ENCODE peak calls at places on chromosomes 7 and 10, in six cellular contexts. One of them, this sample, is unnamed.

GRCh38 chr10:21297525-21298383 is 227.7 kb downstream of the SKIDA1 start:
- DNase-seq in CD4-positive, alpha-beta memory T cell: no peak
- DNase-seq in stomach: no peak
- DNase-seq in naive thymus-derived CD4-positive, alpha-beta T cell: no peak
- DNase-seq in gastrocnemius medialis: no peak
- DNase-seq in GM23248: no peak
- DNase-seq in this sample: no peak

GRCh38 chr7:22219036-22219435 is 137.9 kb downstream of the RAPGEF5 start:
- DNase-seq in CD4-positive, alpha-beta memory T cell: no peak
- DNase-seq in gastrocnemius medialis: no peak
- DNase-seq in stomach: no peak
- DNase-seq in naive thymus-derived CD4-positive, alpha-beta T cell: no peak
- DNase-seq in GM23248: no peak
- DNase-seq in this sample: no peak

GRCh38 chr7:22481726-22482125 is 18.3 kb downstream of the STEAP1B start:
- DNase-seq in stomach: no peak
- DNase-seq in gastrocnemius medialis: no peak
- DNase-seq in naive thymus-derived CD4-positive, alpha-beta T cell: no peak
- DNase-seq in CD4-positive, alpha-beta memory T cell: no peak
- DNase-seq in GM23248: peak
- DNase-seq in this sample: no peak

GRCh38 chr10:69645751-69646687 is 16.0 kb downstream of the FAM241B start:
- DNase-seq in GM23248: no peak
- DNase-seq in stomach: no peak
- DNase-seq in naive thymus-derived CD4-positive, alpha-beta T cell: no peak
- DNase-seq in CD4-positive, alpha-beta memory T cell: no peak
- DNase-seq in gastrocnemius medialis: no peak
- DNase-seq in this sample: no peak

GRCh38 chr7:92417913-92418312 is 29.4 kb upstream of the GATAD1 start:
- DNase-seq in naive thymus-derived CD4-positive, alpha-beta T cell: no peak
- DNase-seq in CD4-positive, alpha-beta memory T cell: no peak
- DNase-seq in stomach: no peak
- DNase-seq in GM23248: no peak
- DNase-seq in gastrocnemius medialis: no peak
- DNase-seq in this sample: no peak

GRCh38 chr10:84243759-84244158 is 1.1 kb upstream of the RGR start:
- DNase-seq in stomach: no peak
- DNase-seq in GM23248: no peak
- DNase-seq in gastrocnemius medialis: no peak
- DNase-seq in naive thymus-derived CD4-positive, alpha-beta T cell: no peak
- DNase-seq in CD4-positive, alpha-beta memory T cell: no peak
- DNase-seq in this sample: no peak

GRCh38 chr10:98135222-98135899 is 904 bp downstream of the R3HCC1L start:
- DNase-seq in CD4-positive, alpha-beta memory T cell: no peak
- DNase-seq in gastrocnemius medialis: no peak
- DNase-seq in GM23248: no peak
- DNase-seq in naive thymus-derived CD4-positive, alpha-beta T cell: no peak
- DNase-seq in stomach: no peak
- DNase-seq in this sample: no peak

GRCh38 chr10:127569210-127569609 is 20.1 kb downstream of the NPS start:
- DNase-seq in stomach: no peak
- DNase-seq in gastrocnemius medialis: no peak
- DNase-seq in GM23248: no peak
- DNase-seq in CD4-positive, alpha-beta memory T cell: no peak
- DNase-seq in naive thymus-derived CD4-positive, alpha-beta T cell: no peak
- DNase-seq in this sample: no peak

GRCh38 chr10:3887885-3888476 is 103.0 kb upstream of the KLF6 start:
- DNase-seq in GM23248: peak
- DNase-seq in CD4-positive, alpha-beta memory T cell: peak
- DNase-seq in naive thymus-derived CD4-positive, alpha-beta T cell: no peak
- DNase-seq in gastrocnemius medialis: peak
- DNase-seq in stomach: no peak
- DNase-seq in this sample: peak

GRCh38 chr7:130141858-130142653 is 63.1 kb downstream of the TMEM209 start:
- DNase-seq in gastrocnemius medialis: no peak
- DNase-seq in stomach: no peak
- DNase-seq in GM23248: no peak
- DNase-seq in naive thymus-derived CD4-positive, alpha-beta T cell: no peak
- DNase-seq in CD4-positive, alpha-beta memory T cell: no peak
- DNase-seq in this sample: no peak

GRCh38 chr10:34954142-34954541 is 136.0 kb downstream of the CUL2 start:
- DNase-seq in GM23248: no peak
- DNase-seq in stomach: peak
- DNase-seq in gastrocnemius medialis: no peak
- DNase-seq in CD4-positive, alpha-beta memory T cell: no peak
- DNase-seq in naive thymus-derived CD4-positive, alpha-beta T cell: no peak
- DNase-seq in this sample: no peak

GRCh38 chr7:47452715-47453092 is 129.2 kb downstream of the TNS3 start:
- DNase-seq in CD4-positive, alpha-beta memory T cell: no peak
- DNase-seq in naive thymus-derived CD4-positive, alpha-beta T cell: no peak
- DNase-seq in gastrocnemius medialis: peak
- DNase-seq in stomach: no peak
- DNase-seq in GM23248: peak
- DNase-seq in this sample: no peak

GRCh38 chr7:32058017-32058416 is 12.2 kb downstream of the PDE1C start:
- DNase-seq in stomach: no peak
- DNase-seq in CD4-positive, alpha-beta memory T cell: no peak
- DNase-seq in naive thymus-derived CD4-positive, alpha-beta T cell: no peak
- DNase-seq in gastrocnemius medialis: no peak
- DNase-seq in GM23248: no peak
- DNase-seq in this sample: no peak

GRCh38 chr10:10870523-10871241 is 147.0 kb upstream of the CELF2 start:
- DNase-seq in CD4-positive, alpha-beta memory T cell: no peak
- DNase-seq in GM23248: peak
- DNase-seq in stomach: no peak
- DNase-seq in gastrocnemius medialis: no peak
- DNase-seq in naive thymus-derived CD4-positive, alpha-beta T cell: no peak
- DNase-seq in this sample: no peak

GRCh38 chr10:22247636-22248035 is 29.8 kb upstream of the EBLN1 start:
- DNase-seq in gastrocnemius medialis: no peak
- DNase-seq in naive thymus-derived CD4-positive, alpha-beta T cell: no peak
- DNase-seq in stomach: no peak
- DNase-seq in CD4-positive, alpha-beta memory T cell: no peak
- DNase-seq in GM23248: no peak
- DNase-seq in this sample: no peak

GRCh38 chr7:95723583-95724180 is 48.7 kb upstream of the DYNC1I1 start:
- DNase-seq in GM23248: peak
- DNase-seq in gastrocnemius medialis: no peak
- DNase-seq in CD4-positive, alpha-beta memory T cell: no peak
- DNase-seq in stomach: no peak
- DNase-seq in naive thymus-derived CD4-positive, alpha-beta T cell: no peak
- DNase-seq in this sample: no peak

GRCh38 chr7:101708223-101708622 is 79.1 kb upstream of the MYL10 start:
- DNase-seq in naive thymus-derived CD4-positive, alpha-beta T cell: no peak
- DNase-seq in GM23248: no peak
- DNase-seq in gastrocnemius medialis: no peak
- DNase-seq in CD4-positive, alpha-beta memory T cell: no peak
- DNase-seq in stomach: no peak
- DNase-seq in this sample: no peak

GRCh38 chr7:71106226-71106625 is 25.7 kb upstream of the GALNT17 start:
- DNase-seq in stomach: no peak
- DNase-seq in naive thymus-derived CD4-positive, alpha-beta T cell: no peak
- DNase-seq in gastrocnemius medialis: no peak
- DNase-seq in CD4-positive, alpha-beta memory T cell: no peak
- DNase-seq in GM23248: no peak
- DNase-seq in this sample: no peak

GRCh38 chr7:42236266-42237161 is 495 bp downstream of the GLI3 start:
- DNase-seq in naive thymus-derived CD4-positive, alpha-beta T cell: no peak
- DNase-seq in CD4-positive, alpha-beta memory T cell: no peak
- DNase-seq in GM23248: peak
- DNase-seq in stomach: no peak
- DNase-seq in gastrocnemius medialis: no peak
- DNase-seq in this sample: no peak

GRCh38 chr7:142717453-142717852 is 31.8 kb upstream of the PRSS1 start:
- DNase-seq in naive thymus-derived CD4-positive, alpha-beta T cell: no peak
- DNase-seq in stomach: no peak
- DNase-seq in GM23248: no peak
- DNase-seq in CD4-positive, alpha-beta memory T cell: peak
- DNase-seq in gastrocnemius medialis: no peak
- DNase-seq in this sample: peak

DNA sequence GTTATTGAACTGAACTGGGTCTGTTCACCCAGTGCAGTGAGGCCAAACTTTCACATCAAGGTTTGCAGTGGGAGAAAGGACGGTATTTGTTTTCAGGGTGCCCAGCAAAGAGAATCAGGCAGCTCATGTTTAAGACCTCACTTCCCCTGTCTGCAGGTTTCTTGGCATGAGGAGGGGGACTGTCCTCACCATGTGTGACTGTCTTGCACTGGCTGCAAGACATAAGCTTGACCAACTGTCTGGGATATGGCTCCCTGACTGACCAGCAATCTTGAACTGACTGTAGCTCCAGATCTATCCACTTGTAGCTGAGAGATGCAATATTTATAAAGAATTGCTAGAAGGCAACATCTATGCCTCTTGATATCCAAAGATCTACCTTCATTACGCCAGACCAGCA is 39.9 kb downstream of the RAMP3 start:
- DNase-seq in gastrocnemius medialis: no peak
- DNase-seq in stomach: no peak
- DNase-seq in naive thymus-derived CD4-positive, alpha-beta T cell: no peak
- DNase-seq in GM23248: no peak
- DNase-seq in CD4-positive, alpha-beta memory T cell: no peak
- DNase-seq in this sample: no peak
- H3K27ac ChIP-seq in gastrocnemius medialis: no peak
- H3K27ac ChIP-seq in stomach: no peak
- H3K27ac ChIP-seq in naive thymus-derived CD4-positive, alpha-beta T cell: no peak
- H3K27ac ChIP-seq in GM23248: no peak
- H3K27ac ChIP-seq in CD4-positive, alpha-beta memory T cell: no peak
- H3K27ac ChIP-seq in this sample: no peak

DNA sequence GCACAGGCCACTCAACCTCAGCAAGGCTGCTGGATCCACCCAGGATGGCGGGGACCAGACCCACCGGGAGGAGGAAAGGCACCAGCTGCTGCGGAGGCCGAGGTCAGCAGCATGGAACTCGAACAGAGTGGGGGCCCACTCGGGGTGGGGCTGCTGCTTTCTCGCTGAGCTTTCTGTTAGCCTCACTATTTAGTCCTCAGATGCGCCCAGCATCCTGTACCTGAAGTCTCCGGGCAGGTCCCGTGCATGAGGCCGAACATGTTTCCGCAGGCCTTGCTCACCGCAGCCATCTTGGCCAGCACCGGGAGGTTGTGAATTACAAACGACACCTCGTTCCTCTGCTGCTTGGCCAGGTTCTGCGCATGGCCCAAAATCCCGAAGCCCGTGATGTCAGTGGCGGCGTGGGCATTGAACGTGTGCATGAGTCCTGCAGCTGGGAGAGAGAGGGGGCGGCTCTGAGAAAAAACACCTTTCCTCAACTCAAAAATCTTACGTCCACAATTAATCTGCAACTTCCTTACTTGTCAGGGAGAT is 22.8 kb upstream of the PHYH start:
- DNase-seq in GM23248: no peak
- DNase-seq in gastrocnemius medialis: no peak
- DNase-seq in stomach: no peak
- DNase-seq in CD4-positive, alpha-beta memory T cell: no peak
- DNase-seq in naive thymus-derived CD4-positive, alpha-beta T cell: no peak
- DNase-seq in this sample: no peak
- H3K27ac ChIP-seq in GM23248: no peak
- H3K27ac ChIP-seq in gastrocnemius medialis: no peak
- H3K27ac ChIP-seq in stomach: no peak
- H3K27ac ChIP-seq in CD4-positive, alpha-beta memory T cell: no peak
- H3K27ac ChIP-seq in naive thymus-derived CD4-positive, alpha-beta T cell: no peak
- H3K27ac ChIP-seq in this sample: no peak

DNA sequence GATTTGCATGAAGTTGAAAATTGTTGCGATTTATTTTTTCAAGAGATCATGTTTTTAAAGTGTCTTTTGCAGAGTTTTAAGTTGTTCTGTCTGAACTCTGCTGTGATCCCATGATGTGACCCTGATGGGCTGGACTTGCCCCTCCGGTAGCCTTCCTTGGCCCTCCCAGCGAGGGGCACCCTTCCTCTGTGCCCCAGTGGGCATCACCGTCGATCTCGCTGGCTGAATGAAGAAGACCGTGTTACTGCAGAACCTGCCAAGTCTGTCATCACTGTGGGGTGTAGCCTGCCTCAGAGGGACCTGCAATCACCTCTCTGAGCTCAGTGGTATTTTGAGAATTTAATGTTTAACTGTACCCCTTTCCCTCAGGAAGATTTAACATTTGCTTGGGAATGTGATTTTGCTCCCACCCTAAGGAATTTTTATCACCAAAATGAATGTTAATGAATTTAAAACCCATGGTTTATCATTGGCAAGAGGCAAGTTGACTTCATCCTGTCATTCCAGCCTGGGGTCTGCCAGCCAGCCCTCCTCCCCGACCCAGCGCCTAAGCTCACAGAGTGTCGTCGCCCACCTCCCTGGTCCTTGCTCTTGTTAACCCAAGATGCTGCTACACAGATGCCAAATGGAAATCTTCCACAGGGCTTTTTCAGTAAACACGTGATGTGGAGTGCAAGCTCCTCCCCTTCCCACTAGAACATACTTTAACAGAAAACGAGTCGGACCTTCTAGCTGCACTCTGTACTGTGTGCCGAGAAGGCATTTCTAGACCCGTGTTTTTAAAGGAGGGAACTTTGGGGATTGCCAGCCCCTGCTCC is 115.4 kb downstream of the NT5C2 start:
- DNase-seq in stomach: no peak
- DNase-seq in naive thymus-derived CD4-positive, alpha-beta T cell: no peak
- DNase-seq in GM23248: no peak
- DNase-seq in gastrocnemius medialis: no peak
- DNase-seq in CD4-positive, alpha-beta memory T cell: no peak
- DNase-seq in this sample: no peak
- H3K27ac ChIP-seq in stomach: no peak
- H3K27ac ChIP-seq in naive thymus-derived CD4-positive, alpha-beta T cell: no peak
- H3K27ac ChIP-seq in GM23248: no peak
- H3K27ac ChIP-seq in gastrocnemius medialis: no peak
- H3K27ac ChIP-seq in CD4-positive, alpha-beta memory T cell: no peak
- H3K27ac ChIP-seq in this sample: no peak

DNA sequence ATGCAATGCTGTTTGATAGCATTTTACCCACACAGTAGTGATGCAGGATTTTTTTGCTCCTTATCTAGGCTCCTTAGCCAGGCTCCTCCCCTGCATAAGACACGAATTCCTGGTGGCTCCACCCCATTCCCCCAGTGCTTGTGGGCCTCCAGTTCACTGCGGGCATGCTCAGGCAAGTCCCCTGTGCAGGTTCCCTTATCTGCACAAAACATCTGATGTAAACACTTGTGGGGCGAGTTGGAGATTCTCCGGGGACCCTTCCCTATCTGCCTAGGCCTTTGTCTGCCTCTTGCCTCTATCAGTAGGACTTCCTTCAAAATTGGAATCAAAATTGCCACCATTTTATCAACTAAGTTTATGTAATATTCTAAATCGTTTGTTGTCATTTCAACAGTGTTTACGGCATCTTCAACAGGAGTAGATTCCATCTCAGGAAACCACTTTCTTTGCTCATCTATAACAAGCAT is 5.4 kb upstream of the STK17A start:
- DNase-seq in CD4-positive, alpha-beta memory T cell: no peak
- DNase-seq in GM23248: no peak
- DNase-seq in naive thymus-derived CD4-positive, alpha-beta T cell: no peak
- DNase-seq in gastrocnemius medialis: no peak
- DNase-seq in stomach: no peak
- DNase-seq in this sample: no peak
- H3K27ac ChIP-seq in CD4-positive, alpha-beta memory T cell: no peak
- H3K27ac ChIP-seq in GM23248: no peak
- H3K27ac ChIP-seq in naive thymus-derived CD4-positive, alpha-beta T cell: no peak
- H3K27ac ChIP-seq in gastrocnemius medialis: no peak
- H3K27ac ChIP-seq in stomach: no peak
- H3K27ac ChIP-seq in this sample: no peak

This sample was measured in CD8-positive, alpha-beta memory T cell.